ENCODE peak calls at places on chromosome 20, in six cellular contexts. D is gastrocnemius medialis, S is tibial nerve, P is HCT116, Z is thyroid gland, A is breast epithelium. K is an unnamed sample.

GRCh38 chr20:23441850-23442313 is 2.4 kb downstream of the CSTL1 start:
- DNase-seq in D (peak; percentile 51), S (peak; percentile 60), P (peak; percentile 69), Z (peak; percentile 35), A (no peak), K (peak; percentile 90)

GRCh38 chr20:45080867-45081616 is 19.9 kb downstream of the KCNS1 start:
- DNase-seq in D (no peak), S (no peak), P (peak; percentile 15), Z (no peak), A (no peak), K (no peak)

GRCh38 chr20:46060301-46060881 is 29.4 kb downstream of the NCOA5 start:
- DNase-seq in D (no peak), S (no peak), P (no peak), Z (no peak), A (no peak), K (no peak)

GRCh38 chr20:18705906-18706305 is 107.7 kb upstream of the SCP2D1 start:
- DNase-seq in D (no peak), S (no peak), P (no peak), Z (no peak), A (no peak), K (no peak)

GRCh38 chr20:25987073-25987927 is 290.6 kb upstream of the ZNF337 start:
- DNase-seq in D (no peak), S (no peak), P (no peak), Z (peak; percentile 37), A (no peak), K (peak; percentile 87)

GRCh38 chr20:24633026-24633425 is 163.6 kb downstream of the SYNDIG1 start:
- DNase-seq in D (no peak), S (no peak), P (no peak), Z (no peak), A (peak; percentile 26), K (peak; percentile 68)

GRCh38 chr20:59144179-59144830 is 19.3 kb upstream of the ZNF831 start:
- DNase-seq in D (no peak), S (no peak), P (no peak), Z (no peak), A (no peak), K (peak; percentile 60)

GRCh38 chr20:1320016-1320415 is 8.9 kb downstream of the SDCBP2 start:
- DNase-seq in D (no peak), S (no peak), P (no peak), Z (no peak), A (no peak), K (no peak)

GRCh38 chr20:59835448-59836395 is 97.7 kb downstream of the SYCP2 start:
- DNase-seq in D (no peak), S (peak; percentile 47), P (no peak), Z (peak; percentile 67), A (no peak), K (peak; percentile 88)

GRCh38 chr20:64037498-64038213 is 1.7 kb downstream of the C20orf204 start:
- DNase-seq in D (no peak), S (no peak), P (no peak), Z (no peak), A (no peak), K (no peak)

GRCh38 chr20:41697861-41698559 is 79.8 kb upstream of the CHD6 start:
- DNase-seq in D (no peak), S (no peak), P (no peak), Z (peak; percentile 9), A (no peak), K (no peak)

GRCh38 chr20:46083531-46084061 is 6.2 kb downstream of the NCOA5 start:
- DNase-seq in D (no peak), S (no peak), P (no peak), Z (no peak), A (no peak), K (no peak)

GRCh38 chr20:49303211-49303610 is 25.4 kb upstream of the ZNFX1 start:
- DNase-seq in D (no peak), S (no peak), P (no peak), Z (no peak), A (no peak), K (no peak)

GRCh38 chr20:64222273-64222672 is 33.3 kb upstream of the PCMTD2 start:
- DNase-seq in D (no peak), S (no peak), P (no peak), Z (peak; percentile 20), A (no peak), K (no peak)

GRCh38 chr20:32523613-32524218 is 61.4 kb downstream of the NOL4L start:
- DNase-seq in D (no peak), S (no peak), P (no peak), Z (no peak), A (no peak), K (no peak)

GRCh38 chr20:32987044-32987825 is 17.0 kb downstream of the SUN5 start:
- DNase-seq in D (no peak), S (no peak), P (no peak), Z (no peak), A (no peak), K (no peak)

GRCh38 chr20:57330998-57331397 is 1.4 kb downstream of the SPO11 start:
- DNase-seq in D (no peak), S (no peak), P (no peak), Z (peak; percentile 61), A (no peak), K (peak; percentile 51)

GRCh38 chr20:57332105-57333089 is 2.8 kb downstream of the SPO11 start:
- DNase-seq in D (no peak), S (no peak), P (no peak), Z (peak; percentile 36), A (no peak), K (no peak)

GRCh38 chr20:57329608-57330221 is at the start of gene SPO11:
- DNase-seq in D (no peak), S (no peak), P (no peak), Z (no peak), A (no peak), K (no peak)

GRCh38 chr20:57335392-57335791 is 5.8 kb downstream of the SPO11 start:
- DNase-seq in D (no peak), S (no peak), P (no peak), Z (no peak), A (no peak), K (no peak)
- TF ChIP-seq CTCF in D (no peak), S (peak; percentile 58), P (peak; percentile 29), Z (peak; percentile 26), A (no peak), K (no peak)

GRCh38 chr20:37726321-37726720 is 32.5 kb downstream of the CTNNBL1 start:
- DNase-seq in D (no peak), S (no peak), P (no peak), Z (no peak), A (no peak), K (no peak)

GRCh38 chr20:37729452-37729851 is 35.6 kb downstream of the CTNNBL1 start:
- DNase-seq in D (no peak), S (no peak), P (no peak), Z (no peak), A (no peak), K (no peak)

GRCh38 chr20:37727957-37728634 is 34.3 kb downstream of the CTNNBL1 start:
- DNase-seq in D (no peak), S (no peak), P (no peak), Z (no peak), A (no peak), K (no peak)

GRCh38 chr20:37728635-37728983 is 34.8 kb downstream of the CTNNBL1 start:
- DNase-seq in D (no peak), S (no peak), P (no peak), Z (no peak), A (no peak), K (no peak)

DNA sequence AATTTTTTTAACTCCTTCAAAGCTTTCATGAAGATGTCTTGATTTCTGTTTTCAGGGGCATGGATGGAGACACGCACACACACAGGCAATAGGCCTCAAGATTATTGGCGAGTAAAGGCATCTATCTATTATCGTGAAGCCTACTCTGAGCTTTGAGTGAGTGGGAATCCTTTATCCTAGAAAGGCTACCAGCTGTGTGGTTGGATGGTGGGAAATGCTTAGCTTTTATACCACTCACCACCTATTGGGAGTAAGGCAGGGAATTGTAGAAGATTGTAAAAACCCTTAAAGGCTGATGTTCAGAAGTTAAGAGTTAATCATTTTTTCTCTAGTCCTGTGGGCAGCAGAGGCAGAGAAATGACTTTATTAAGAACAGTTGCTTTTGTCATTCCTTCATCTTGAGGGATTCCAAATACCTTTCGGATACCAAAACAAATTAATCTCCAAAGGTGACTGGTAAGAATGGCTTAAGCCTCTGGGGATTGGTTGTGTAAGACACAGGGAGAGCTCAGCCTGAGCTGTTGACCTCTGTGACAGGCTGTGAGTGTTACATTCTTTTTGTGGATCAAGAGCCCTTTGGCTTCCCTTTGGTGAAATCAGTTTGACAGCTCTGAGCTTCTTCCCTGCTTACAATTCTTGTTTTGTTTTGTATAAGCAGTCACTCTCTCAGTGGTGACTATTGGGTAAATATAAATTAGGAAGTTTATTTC is 33.6 kb downstream of the CTNNBL1 start:
- DNase-seq in D (peak; percentile 19), S (no peak), P (no peak), Z (peak; percentile 6), A (no peak), K (no peak)
- H3K4me3 ChIP-seq in D (no peak overlapping the region), S (no peak overlapping the region), P (no peak overlapping the region), Z (no peak overlapping the region), A (no peak overlapping the region), K (no peak overlapping the region)

DNA sequence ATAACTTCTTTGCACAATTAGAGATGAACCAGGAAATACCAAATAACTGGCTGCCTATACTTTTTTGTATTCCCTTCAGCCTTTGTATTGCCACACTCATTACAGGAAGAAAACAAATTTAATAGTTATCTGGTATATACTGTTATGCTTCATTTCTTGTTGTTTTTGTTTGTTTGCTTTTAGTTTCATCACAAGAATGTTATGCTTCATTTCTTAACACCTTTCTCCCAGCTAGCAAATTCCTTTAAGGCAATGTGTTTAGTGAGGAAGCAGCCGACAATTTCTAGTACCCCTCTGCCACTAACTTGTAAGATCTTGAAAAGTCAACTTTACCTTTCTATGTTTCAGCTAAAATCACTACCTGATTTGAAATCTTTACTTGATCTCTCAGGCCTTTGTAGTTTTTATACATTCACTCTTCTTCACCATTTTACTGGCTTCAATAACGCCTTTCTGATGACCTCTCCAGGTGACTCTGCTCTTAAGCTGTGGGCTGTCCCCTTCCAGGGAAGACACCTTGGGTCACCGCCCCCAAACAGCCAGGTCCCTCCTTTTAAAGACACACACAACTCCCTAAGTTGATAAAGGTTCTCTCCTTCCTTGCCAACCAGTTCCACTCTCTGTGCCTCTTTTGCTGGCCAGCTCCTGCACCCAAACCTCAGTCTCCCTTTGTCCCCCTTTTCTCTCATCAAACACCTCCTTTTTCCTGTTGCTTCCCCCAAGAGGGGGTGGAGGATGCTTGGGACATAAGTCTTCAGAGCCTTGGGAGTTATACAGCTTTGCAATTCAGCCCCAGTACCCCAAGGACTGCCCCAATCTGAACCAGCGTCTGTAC is 1.2 kb downstream of the NCOA6 start:
- DNase-seq in D (peak; percentile 81), S (peak; percentile 19), P (peak; percentile 82), Z (peak; percentile 89), A (peak; percentile 65), K (peak; percentile 89)
- TF ChIP-seq POLR2A in D (peak; percentile 68), S (no peak), P (peak; percentile 75), Z (peak; percentile 80), A (peak; percentile 18), K (no peak)

DNA sequence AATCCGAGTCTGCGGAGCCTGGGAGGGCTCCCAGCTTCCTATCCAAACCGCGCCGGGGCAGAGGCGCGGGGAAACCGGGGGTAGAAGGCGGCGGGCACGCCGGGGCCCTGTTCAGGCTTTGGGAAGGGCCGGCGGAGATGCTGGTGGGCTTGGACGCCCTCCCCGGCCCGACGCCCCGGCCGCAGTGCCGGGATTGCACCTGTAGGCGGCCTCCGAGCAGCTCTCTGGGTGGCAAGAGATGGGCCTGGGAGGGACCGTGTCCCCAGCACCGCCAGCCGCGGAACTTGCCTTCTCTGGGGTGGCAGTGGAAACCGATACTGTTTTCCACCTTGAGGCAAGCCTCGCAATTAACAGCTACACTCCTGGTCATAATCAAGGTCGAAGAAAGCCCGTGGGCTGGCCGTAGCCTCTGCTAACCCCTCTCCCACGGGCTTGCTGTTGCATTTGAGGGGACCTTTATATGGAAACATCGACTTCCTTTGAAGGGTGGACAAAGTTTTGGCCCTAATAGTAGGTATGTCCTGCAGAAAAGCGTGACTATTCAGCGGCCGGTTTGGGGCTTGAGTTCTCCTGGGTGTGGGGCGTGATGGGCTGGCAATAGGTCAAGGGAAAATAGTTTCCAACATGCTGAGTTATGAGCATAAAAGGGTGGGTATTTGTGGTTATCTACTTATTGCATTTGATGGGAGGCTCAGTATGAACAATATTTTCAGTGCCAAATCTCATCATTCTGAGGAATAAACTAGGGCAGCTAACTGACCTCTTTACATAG is 1.1 kb upstream of the JAG1 start:
- DNase-seq in D (peak; percentile 59), S (peak; percentile 59), P (peak; percentile 48), Z (peak; percentile 74), A (peak; percentile 63), K (no peak)
- TF ChIP-seq CTCF in D (peak; percentile 89), S (peak; percentile 95), P (peak; percentile 64), Z (peak; percentile 86), A (peak; percentile 94), K (peak; percentile 77)

K was measured in lower leg skin.